ENCODE peak calls at places on chromosomes 13 and 19, in eight cellular contexts. One of them, this sample, is unnamed.

GRCh38 chr19:15869109-15869555 is 28.7 kb downstream of the CYP4F2 start:
- DNase-seq in IMR-90: no peak
- DNase-seq in adrenal gland: peak
- DNase-seq in ovary: no peak
- DNase-seq in Peyer's patch: no peak
- DNase-seq in uterus: peak
- DNase-seq in tibial nerve: peak
- DNase-seq in right lobe of liver: no peak
- DNase-seq in this sample: peak

GRCh38 chr19:47027586-47028371 is 8.1 kb downstream of the NPAS1 start:
- DNase-seq in IMR-90: no peak
- DNase-seq in tibial nerve: no peak
- DNase-seq in Peyer's patch: no peak
- DNase-seq in ovary: no peak
- DNase-seq in right lobe of liver: no peak
- DNase-seq in adrenal gland: no peak
- DNase-seq in uterus: no peak
- DNase-seq in this sample: no peak

GRCh38 chr19:19113040-19113541 is 25.2 kb downstream of the TMEM161A start:
- DNase-seq in right lobe of liver: no peak
- DNase-seq in adrenal gland: no peak
- DNase-seq in uterus: no peak
- DNase-seq in IMR-90: peak
- DNase-seq in Peyer's patch: no peak
- DNase-seq in ovary: no peak
- DNase-seq in tibial nerve: no peak
- DNase-seq in this sample: no peak

GRCh38 chr13:19810996-19811881 is 28.5 kb upstream of the PSPC1 start:
- DNase-seq in tibial nerve: no peak
- DNase-seq in adrenal gland: no peak
- DNase-seq in right lobe of liver: no peak
- DNase-seq in uterus: no peak
- DNase-seq in ovary: no peak
- DNase-seq in IMR-90: peak
- DNase-seq in Peyer's patch: no peak
- DNase-seq in this sample: no peak

GRCh38 chr13:26628706-26629105 is 71.2 kb downstream of the WASF3 start:
- DNase-seq in adrenal gland: no peak
- DNase-seq in Peyer's patch: no peak
- DNase-seq in IMR-90: peak
- DNase-seq in uterus: no peak
- DNase-seq in tibial nerve: no peak
- DNase-seq in ovary: no peak
- DNase-seq in right lobe of liver: no peak
- DNase-seq in this sample: peak

GRCh38 chr13:94110011-94110410 is 369.5 kb downstream of the DCT start:
- DNase-seq in IMR-90: peak
- DNase-seq in right lobe of liver: no peak
- DNase-seq in ovary: no peak
- DNase-seq in tibial nerve: no peak
- DNase-seq in adrenal gland: no peak
- DNase-seq in uterus: no peak
- DNase-seq in Peyer's patch: no peak
- DNase-seq in this sample: no peak

GRCh38 chr19:37907735-37908066 is 693 bp downstream of the SIPA1L3 start:
- DNase-seq in Peyer's patch: no peak
- DNase-seq in uterus: no peak
- DNase-seq in right lobe of liver: no peak
- DNase-seq in ovary: no peak
- DNase-seq in tibial nerve: no peak
- DNase-seq in IMR-90: no peak
- DNase-seq in adrenal gland: no peak
- DNase-seq in this sample: no peak

GRCh38 chr13:41696163-41697003 is 239.0 kb downstream of the RGCC start:
- DNase-seq in Peyer's patch: no peak
- DNase-seq in uterus: no peak
- DNase-seq in ovary: no peak
- DNase-seq in right lobe of liver: no peak
- DNase-seq in adrenal gland: no peak
- DNase-seq in tibial nerve: no peak
- DNase-seq in IMR-90: peak
- DNase-seq in this sample: no peak

GRCh38 chr13:113724780-113725315 is 34.2 kb upstream of the TMEM255B start:
- DNase-seq in tibial nerve: peak
- DNase-seq in right lobe of liver: peak
- DNase-seq in ovary: peak
- DNase-seq in IMR-90: peak
- DNase-seq in uterus: peak
- DNase-seq in Peyer's patch: peak
- DNase-seq in adrenal gland: peak
- DNase-seq in this sample: peak

GRCh38 chr13:59865398-59865797 is 298.3 kb downstream of the DIAPH3 start:
- DNase-seq in adrenal gland: no peak
- DNase-seq in Peyer's patch: no peak
- DNase-seq in ovary: no peak
- DNase-seq in IMR-90: peak
- DNase-seq in tibial nerve: no peak
- DNase-seq in uterus: no peak
- DNase-seq in right lobe of liver: no peak
- DNase-seq in this sample: no peak

GRCh38 chr19:40578442-40578908 is 1.8 kb downstream of the SHKBP1 start:
- DNase-seq in tibial nerve: no peak
- DNase-seq in IMR-90: peak
- DNase-seq in right lobe of liver: no peak
- DNase-seq in ovary: no peak
- DNase-seq in adrenal gland: no peak
- DNase-seq in Peyer's patch: no peak
- DNase-seq in uterus: no peak
- DNase-seq in this sample: peak

GRCh38 chr19:633068-633785 is at the start of gene POLRMT:
- DNase-seq in tibial nerve: peak
- DNase-seq in Peyer's patch: peak
- DNase-seq in adrenal gland: peak
- DNase-seq in ovary: peak
- DNase-seq in uterus: peak
- DNase-seq in right lobe of liver: peak
- DNase-seq in IMR-90: peak
- DNase-seq in this sample: peak

GRCh38 chr19:39052846-39053245 is 20.5 kb upstream of the FBXO27 start:
- DNase-seq in uterus: no peak
- DNase-seq in Peyer's patch: no peak
- DNase-seq in ovary: no peak
- DNase-seq in IMR-90: no peak
- DNase-seq in adrenal gland: no peak
- DNase-seq in tibial nerve: no peak
- DNase-seq in right lobe of liver: no peak
- DNase-seq in this sample: no peak

GRCh38 chr13:106302011-106302410 is 233.5 kb downstream of the EFNB2 start:
- DNase-seq in ovary: no peak
- DNase-seq in IMR-90: no peak
- DNase-seq in Peyer's patch: no peak
- DNase-seq in adrenal gland: no peak
- DNase-seq in uterus: no peak
- DNase-seq in right lobe of liver: no peak
- DNase-seq in tibial nerve: no peak
- DNase-seq in this sample: no peak

GRCh38 chr19:5148794-5149190 is 179.9 kb downstream of the KDM4B start:
- DNase-seq in ovary: no peak
- DNase-seq in tibial nerve: no peak
- DNase-seq in adrenal gland: no peak
- DNase-seq in right lobe of liver: peak
- DNase-seq in Peyer's patch: no peak
- DNase-seq in uterus: no peak
- DNase-seq in IMR-90: no peak
- DNase-seq in this sample: no peak
- TF ChIP-seq POLR2A in ovary: no peak
- TF ChIP-seq POLR2A in tibial nerve: no peak
- TF ChIP-seq POLR2A in adrenal gland: no peak
- TF ChIP-seq POLR2A in right lobe of liver: no peak
- TF ChIP-seq POLR2A in Peyer's patch: no peak
- TF ChIP-seq POLR2A in uterus: no peak
- TF ChIP-seq POLR2A in IMR-90: no peak
- TF ChIP-seq POLR2A in this sample: no peak

GRCh38 chr19:54209058-54209747 is 8.5 kb downstream of the RPS9 start:
- DNase-seq in IMR-90: no peak
- DNase-seq in right lobe of liver: peak
- DNase-seq in tibial nerve: no peak
- DNase-seq in ovary: peak
- DNase-seq in adrenal gland: no peak
- DNase-seq in uterus: no peak
- DNase-seq in Peyer's patch: no peak
- DNase-seq in this sample: no peak
- H3K4me3 ChIP-seq in IMR-90: no peak
- H3K4me3 ChIP-seq in right lobe of liver: no peak
- H3K4me3 ChIP-seq in tibial nerve: no peak
- H3K4me3 ChIP-seq in ovary: no peak
- H3K4me3 ChIP-seq in adrenal gland: no peak
- H3K4me3 ChIP-seq in uterus: no peak
- H3K4me3 ChIP-seq in Peyer's patch: no peak
- H3K4me3 ChIP-seq in this sample: no peak

GRCh38 chr19:42254083-42254849 is 662 bp downstream of the ERF start:
- DNase-seq in right lobe of liver: peak
- DNase-seq in IMR-90: peak
- DNase-seq in ovary: peak
- DNase-seq in tibial nerve: peak
- DNase-seq in uterus: peak
- DNase-seq in Peyer's patch: peak
- DNase-seq in adrenal gland: peak
- DNase-seq in this sample: peak

GRCh38 chr19:42254850-42255765 is at the start of gene ERF:
- DNase-seq in ovary: peak
- DNase-seq in IMR-90: peak
- DNase-seq in adrenal gland: peak
- DNase-seq in uterus: peak
- DNase-seq in tibial nerve: peak
- DNase-seq in Peyer's patch: peak
- DNase-seq in right lobe of liver: peak
- DNase-seq in this sample: peak

GRCh38 chr19:42253245-42254082 is 1.5 kb downstream of the ERF start:
- DNase-seq in IMR-90: peak
- DNase-seq in right lobe of liver: peak
- DNase-seq in adrenal gland: peak
- DNase-seq in uterus: peak
- DNase-seq in Peyer's patch: peak
- DNase-seq in ovary: peak
- DNase-seq in tibial nerve: peak
- DNase-seq in this sample: peak

GRCh38 chr19:42252365-42253244 is 2.3 kb downstream of the ERF start:
- DNase-seq in adrenal gland: peak
- DNase-seq in IMR-90: peak
- DNase-seq in ovary: peak
- DNase-seq in Peyer's patch: peak
- DNase-seq in uterus: peak
- DNase-seq in tibial nerve: no peak
- DNase-seq in right lobe of liver: peak
- DNase-seq in this sample: peak

GRCh38 chr19:42255766-42256750 is 1.1 kb upstream of the ERF start:
- DNase-seq in ovary: peak
- DNase-seq in tibial nerve: no peak
- DNase-seq in Peyer's patch: peak
- DNase-seq in uterus: peak
- DNase-seq in adrenal gland: peak
- DNase-seq in IMR-90: peak
- DNase-seq in right lobe of liver: no peak
- DNase-seq in this sample: peak
- H3K27ac ChIP-seq in ovary: peak
- H3K27ac ChIP-seq in tibial nerve: peak
- H3K27ac ChIP-seq in Peyer's patch: peak
- H3K27ac ChIP-seq in uterus: peak
- H3K27ac ChIP-seq in adrenal gland: peak
- H3K27ac ChIP-seq in IMR-90: peak
- H3K27ac ChIP-seq in right lobe of liver: peak
- H3K27ac ChIP-seq in this sample: peak

DNA sequence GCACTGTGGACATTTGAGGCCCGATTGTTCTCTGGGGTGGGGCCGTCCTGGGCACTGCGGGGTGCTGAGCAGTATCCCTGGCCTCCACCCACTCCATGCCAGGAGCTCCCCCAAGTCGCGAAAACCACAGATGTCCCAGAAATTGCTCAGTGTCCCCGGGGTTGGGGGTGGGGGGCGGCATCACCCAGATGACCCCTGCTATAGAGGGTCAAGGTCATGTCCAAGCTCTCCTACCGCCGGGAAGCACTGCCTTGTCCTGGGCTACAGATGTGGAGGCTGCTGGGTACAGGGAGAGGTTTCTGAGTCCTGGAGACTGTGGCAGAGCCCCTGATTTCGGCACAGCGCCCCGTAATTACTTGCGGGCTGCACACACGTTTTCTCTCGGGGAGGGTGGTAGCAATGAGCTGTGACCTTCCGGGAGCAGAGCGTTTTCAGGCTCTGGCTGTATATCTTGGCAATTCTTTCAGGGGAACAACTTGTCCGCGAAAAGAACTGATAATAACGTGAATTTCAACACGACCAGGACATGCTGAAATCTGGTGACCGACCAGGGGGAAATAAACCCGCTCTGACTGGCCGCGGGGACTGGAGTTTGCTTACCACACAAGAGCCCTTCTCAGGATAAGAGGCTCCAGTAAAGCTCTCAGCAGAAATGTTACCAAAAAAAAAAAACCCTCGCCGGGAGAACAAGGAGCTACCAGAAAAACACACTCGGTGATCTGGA is 68.1 kb downstream of the GNG7 start:
- DNase-seq in right lobe of liver: peak
- DNase-seq in IMR-90: no peak
- DNase-seq in tibial nerve: peak
- DNase-seq in ovary: peak
- DNase-seq in Peyer's patch: no peak
- DNase-seq in uterus: no peak
- DNase-seq in adrenal gland: peak
- DNase-seq in this sample: peak
- TF ChIP-seq POLR2A in right lobe of liver: peak
- TF ChIP-seq POLR2A in IMR-90: no peak
- TF ChIP-seq POLR2A in tibial nerve: no peak
- TF ChIP-seq POLR2A in ovary: no peak
- TF ChIP-seq POLR2A in Peyer's patch: no peak
- TF ChIP-seq POLR2A in uterus: no peak
- TF ChIP-seq POLR2A in adrenal gland: no peak
- TF ChIP-seq POLR2A in this sample: no peak

GRCh38 chr13:111886217-111886945 is 180.6 kb upstream of the SOX1 start:
- DNase-seq in Peyer's patch: no peak
- DNase-seq in adrenal gland: no peak
- DNase-seq in IMR-90: no peak
- DNase-seq in right lobe of liver: no peak
- DNase-seq in uterus: no peak
- DNase-seq in ovary: no peak
- DNase-seq in tibial nerve: no peak
- DNase-seq in this sample: no peak
- H3K4me3 ChIP-seq in Peyer's patch: no peak
- H3K4me3 ChIP-seq in adrenal gland: no peak
- H3K4me3 ChIP-seq in IMR-90: no peak
- H3K4me3 ChIP-seq in right lobe of liver: no peak
- H3K4me3 ChIP-seq in uterus: no peak
- H3K4me3 ChIP-seq in ovary: no peak
- H3K4me3 ChIP-seq in tibial nerve: no peak
- H3K4me3 ChIP-seq in this sample: no peak

This sample was measured in testis.